ENCODE peak calls at places on chromosomes 3 and 15, in eight cellular contexts. One of them, this sample, is unnamed.

GRCh38 chr3:4417449-4417848 is 49.6 kb downstream of the SUMF1 start:
- DNase-seq in tibial artery: no peak
- DNase-seq in aorta: no peak
- DNase-seq in mammary epithelial cell: no peak
- DNase-seq in CD4-positive, alpha-beta memory T cell: no peak
- DNase-seq in heart left ventricle: no peak
- DNase-seq in ascending aorta: no peak
- DNase-seq in psoas muscle: no peak
- DNase-seq in this sample: no peak

GRCh38 chr3:88618121-88618645 is 468.4 kb downstream of the C3orf38 start:
- DNase-seq in ascending aorta: no peak
- DNase-seq in aorta: no peak
- DNase-seq in mammary epithelial cell: no peak
- DNase-seq in heart left ventricle: no peak
- DNase-seq in tibial artery: no peak
- DNase-seq in psoas muscle: no peak
- DNase-seq in CD4-positive, alpha-beta memory T cell: no peak
- DNase-seq in this sample: no peak

GRCh38 chr3:164360078-164360578 is 718.2 kb downstream of the SI start:
- DNase-seq in psoas muscle: no peak
- DNase-seq in tibial artery: no peak
- DNase-seq in ascending aorta: no peak
- DNase-seq in CD4-positive, alpha-beta memory T cell: no peak
- DNase-seq in heart left ventricle: no peak
- DNase-seq in aorta: no peak
- DNase-seq in mammary epithelial cell: no peak
- DNase-seq in this sample: no peak

GRCh38 chr3:187587012-187587544 is 83.1 kb downstream of the SST start:
- DNase-seq in aorta: no peak
- DNase-seq in CD4-positive, alpha-beta memory T cell: no peak
- DNase-seq in ascending aorta: no peak
- DNase-seq in heart left ventricle: no peak
- DNase-seq in tibial artery: no peak
- DNase-seq in psoas muscle: no peak
- DNase-seq in mammary epithelial cell: no peak
- DNase-seq in this sample: no peak

GRCh38 chr15:26260517-26261133 is 397.5 kb upstream of the ATP10A start:
- DNase-seq in ascending aorta: no peak
- DNase-seq in aorta: no peak
- DNase-seq in mammary epithelial cell: no peak
- DNase-seq in CD4-positive, alpha-beta memory T cell: no peak
- DNase-seq in heart left ventricle: no peak
- DNase-seq in psoas muscle: peak; percentile 58
- DNase-seq in tibial artery: no peak
- DNase-seq in this sample: peak; percentile 64

GRCh38 chr15:99322643-99323405 is 71.5 kb downstream of the LRRC28 start:
- DNase-seq in tibial artery: no peak
- DNase-seq in aorta: no peak
- DNase-seq in ascending aorta: no peak
- DNase-seq in CD4-positive, alpha-beta memory T cell: no peak
- DNase-seq in heart left ventricle: no peak
- DNase-seq in psoas muscle: no peak
- DNase-seq in mammary epithelial cell: peak; percentile 11
- DNase-seq in this sample: no peak

GRCh38 chr3:63067999-63068645 is 192.9 kb upstream of the CADPS start:
- DNase-seq in ascending aorta: no peak
- DNase-seq in psoas muscle: no peak
- DNase-seq in heart left ventricle: no peak
- DNase-seq in tibial artery: no peak
- DNase-seq in aorta: no peak
- DNase-seq in CD4-positive, alpha-beta memory T cell: no peak
- DNase-seq in mammary epithelial cell: peak; percentile 25
- DNase-seq in this sample: peak; percentile 35

GRCh38 chr3:56942523-56942922 is 117.9 kb upstream of the SPATA12 start:
- DNase-seq in ascending aorta: no peak
- DNase-seq in aorta: no peak
- DNase-seq in mammary epithelial cell: no peak
- DNase-seq in heart left ventricle: no peak
- DNase-seq in tibial artery: no peak
- DNase-seq in psoas muscle: no peak
- DNase-seq in CD4-positive, alpha-beta memory T cell: no peak
- DNase-seq in this sample: no peak

GRCh38 chr3:118544458-118544857 is 490.2 kb downstream of the IGSF11 start:
- DNase-seq in aorta: no peak
- DNase-seq in ascending aorta: no peak
- DNase-seq in mammary epithelial cell: peak; percentile 78
- DNase-seq in tibial artery: no peak
- DNase-seq in heart left ventricle: no peak
- DNase-seq in psoas muscle: no peak
- DNase-seq in CD4-positive, alpha-beta memory T cell: no peak
- DNase-seq in this sample: no peak

GRCh38 chr3:27861047-27862036 is 139.2 kb upstream of the EOMES start:
- DNase-seq in tibial artery: no peak
- DNase-seq in heart left ventricle: no peak
- DNase-seq in psoas muscle: no peak
- DNase-seq in mammary epithelial cell: no peak
- DNase-seq in CD4-positive, alpha-beta memory T cell: no peak
- DNase-seq in ascending aorta: no peak
- DNase-seq in aorta: no peak
- DNase-seq in this sample: no peak

GRCh38 chr3:13700362-13700761 is 151.4 kb downstream of the FBLN2 start:
- DNase-seq in mammary epithelial cell: no peak
- DNase-seq in heart left ventricle: no peak
- DNase-seq in aorta: peak; percentile 54
- DNase-seq in tibial artery: no peak
- DNase-seq in ascending aorta: no peak
- DNase-seq in psoas muscle: no peak
- DNase-seq in CD4-positive, alpha-beta memory T cell: no peak
- DNase-seq in this sample: no peak

GRCh38 chr3:169929830-169930519 is 18.6 kb downstream of the SAMD7 start:
- DNase-seq in heart left ventricle: no peak
- DNase-seq in psoas muscle: no peak
- DNase-seq in aorta: no peak
- DNase-seq in ascending aorta: no peak
- DNase-seq in tibial artery: no peak
- DNase-seq in mammary epithelial cell: no peak
- DNase-seq in CD4-positive, alpha-beta memory T cell: no peak
- DNase-seq in this sample: no peak

GRCh38 chr15:75450307-75451201 is 936 bp downstream of the SIN3A start:
- DNase-seq in mammary epithelial cell: peak; percentile 98
- DNase-seq in tibial artery: peak; percentile 98
- DNase-seq in ascending aorta: peak; percentile 91
- DNase-seq in CD4-positive, alpha-beta memory T cell: peak; percentile 99
- DNase-seq in psoas muscle: peak; percentile 99
- DNase-seq in aorta: peak; percentile 99
- DNase-seq in heart left ventricle: peak; percentile 98
- DNase-seq in this sample: peak; percentile 100

GRCh38 chr15:44102675-44103254 is 92.3 kb downstream of the FRMD5 start:
- DNase-seq in CD4-positive, alpha-beta memory T cell: no peak
- DNase-seq in tibial artery: peak; percentile 47
- DNase-seq in ascending aorta: no peak
- DNase-seq in psoas muscle: no peak
- DNase-seq in heart left ventricle: peak; percentile 25
- DNase-seq in aorta: no peak
- DNase-seq in mammary epithelial cell: peak; percentile 94
- DNase-seq in this sample: peak; percentile 15

GRCh38 chr15:47812436-47813109 is 95.3 kb downstream of the SEMA6D start:
- DNase-seq in CD4-positive, alpha-beta memory T cell: no peak
- DNase-seq in aorta: no peak
- DNase-seq in heart left ventricle: no peak
- DNase-seq in ascending aorta: no peak
- DNase-seq in tibial artery: no peak
- DNase-seq in mammary epithelial cell: peak; percentile 72
- DNase-seq in psoas muscle: no peak
- DNase-seq in this sample: no peak

GRCh38 chr3:98885851-98886250 is 15.6 kb downstream of the DCBLD2 start:
- DNase-seq in heart left ventricle: no peak
- DNase-seq in mammary epithelial cell: no peak
- DNase-seq in aorta: no peak
- DNase-seq in ascending aorta: no peak
- DNase-seq in tibial artery: no peak
- DNase-seq in psoas muscle: no peak
- DNase-seq in CD4-positive, alpha-beta memory T cell: no peak
- DNase-seq in this sample: no peak

GRCh38 chr3:31960793-31961431 is 20.1 kb downstream of the OSBPL10 start:
- DNase-seq in CD4-positive, alpha-beta memory T cell: no peak
- DNase-seq in psoas muscle: no peak
- DNase-seq in aorta: no peak
- DNase-seq in tibial artery: no peak
- DNase-seq in ascending aorta: no peak
- DNase-seq in mammary epithelial cell: peak; percentile 69
- DNase-seq in heart left ventricle: no peak
- DNase-seq in this sample: peak; percentile 29

DNA sequence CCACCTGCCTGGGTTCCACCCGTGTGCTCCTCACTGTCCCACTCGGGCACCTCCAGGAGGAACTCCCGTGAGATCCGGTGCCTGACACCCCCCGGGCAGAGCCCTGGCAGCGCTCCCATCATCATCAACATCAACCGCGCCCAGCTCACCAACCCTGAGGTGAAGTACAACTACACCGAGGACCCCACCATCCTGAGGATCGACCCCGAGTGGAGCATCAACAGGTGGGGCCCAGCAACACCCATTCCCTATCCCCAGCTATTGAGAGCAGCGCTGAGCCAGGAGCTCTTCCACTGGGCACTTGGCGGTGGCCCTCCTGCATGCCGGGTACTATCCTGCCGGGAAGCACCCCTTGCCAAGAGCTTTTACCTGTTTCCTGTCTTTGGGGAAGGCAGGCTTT is 33.5 kb downstream of the PLXNA1 start:
- DNase-seq in ascending aorta: no peak
- DNase-seq in psoas muscle: no peak
- DNase-seq in heart left ventricle: no peak
- DNase-seq in CD4-positive, alpha-beta memory T cell: no peak
- DNase-seq in aorta: no peak
- DNase-seq in tibial artery: no peak
- DNase-seq in mammary epithelial cell: no peak
- DNase-seq in this sample: no peak
- H3K36me3 ChIP-seq in ascending aorta: peaks cover 64% of the 10 kb centered on the region
- H3K36me3 ChIP-seq in psoas muscle: peaks cover 2% of the 10 kb centered on the region
- H3K36me3 ChIP-seq in heart left ventricle: peaks cover 59% of the 10 kb centered on the region
- H3K36me3 ChIP-seq in CD4-positive, alpha-beta memory T cell: no peaks in the 10 kb centered on the region
- H3K36me3 ChIP-seq in aorta: peaks cover 7% of the 10 kb centered on the region
- H3K36me3 ChIP-seq in tibial artery: peaks cover 54% of the 10 kb centered on the region
- H3K36me3 ChIP-seq in mammary epithelial cell: peaks cover 38% of the 10 kb centered on the region
- H3K36me3 ChIP-seq in this sample: peaks cover 44% of the 10 kb centered on the region

DNA sequence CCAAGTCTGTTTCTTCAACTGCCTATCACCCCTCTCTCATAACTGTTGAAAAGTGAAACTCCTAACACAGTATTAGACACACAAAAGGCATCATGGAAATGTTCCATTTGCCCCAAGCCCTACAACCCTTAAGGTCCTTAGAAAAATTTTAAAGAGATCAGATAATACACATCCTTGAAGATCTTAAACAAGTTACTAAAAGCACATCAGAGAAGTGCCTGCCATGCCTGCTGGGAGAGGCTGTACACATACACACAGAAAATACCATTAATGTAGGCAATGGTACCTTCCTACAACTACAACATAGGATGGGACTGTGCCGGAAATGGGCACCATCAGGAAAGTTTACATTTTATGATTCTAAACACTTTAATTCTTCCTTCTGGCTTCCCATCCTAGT is 3.3 kb downstream of the ADAM10 start:
- DNase-seq in aorta: no peak
- DNase-seq in CD4-positive, alpha-beta memory T cell: no peak
- DNase-seq in heart left ventricle: no peak
- DNase-seq in tibial artery: no peak
- DNase-seq in ascending aorta: no peak
- DNase-seq in mammary epithelial cell: no peak
- DNase-seq in psoas muscle: no peak
- DNase-seq in this sample: no peak
- H3K4me3 ChIP-seq in aorta: peak overlapping the region; percentile 6
- H3K4me3 ChIP-seq in CD4-positive, alpha-beta memory T cell: no peak overlapping the region
- H3K4me3 ChIP-seq in heart left ventricle: no peak overlapping the region
- H3K4me3 ChIP-seq in tibial artery: no peak overlapping the region
- H3K4me3 ChIP-seq in ascending aorta: no peak overlapping the region
- H3K4me3 ChIP-seq in mammary epithelial cell: peak overlapping the region; percentile 77
- H3K4me3 ChIP-seq in psoas muscle: no peak overlapping the region
- H3K4me3 ChIP-seq in this sample: no peak overlapping the region

GRCh38 chr3:51390600-51391074 is 448 bp upstream of the RBM15B start:
- DNase-seq in psoas muscle: no peak
- DNase-seq in CD4-positive, alpha-beta memory T cell: no peak
- DNase-seq in aorta: no peak
- DNase-seq in mammary epithelial cell: no peak
- DNase-seq in ascending aorta: no peak
- DNase-seq in heart left ventricle: no peak
- DNase-seq in tibial artery: no peak
- DNase-seq in this sample: no peak

GRCh38 chr3:51392301-51393095 is 1.4 kb downstream of the RBM15B start:
- DNase-seq in aorta: peak; percentile 78
- DNase-seq in heart left ventricle: peak; percentile 36
- DNase-seq in tibial artery: no peak
- DNase-seq in CD4-positive, alpha-beta memory T cell: peak; percentile 38
- DNase-seq in psoas muscle: no peak
- DNase-seq in mammary epithelial cell: no peak
- DNase-seq in ascending aorta: no peak
- DNase-seq in this sample: no peak

GRCh38 chr3:51391566-51392300 is 648 bp downstream of the RBM15B start:
- DNase-seq in psoas muscle: peak; percentile 65
- DNase-seq in aorta: peak; percentile 85
- DNase-seq in tibial artery: no peak
- DNase-seq in ascending aorta: no peak
- DNase-seq in mammary epithelial cell: peak; percentile 37
- DNase-seq in CD4-positive, alpha-beta memory T cell: peak; percentile 74
- DNase-seq in heart left ventricle: peak; percentile 56
- DNase-seq in this sample: no peak

GRCh38 chr3:51390186-51390585 is 899 bp upstream of the RBM15B start:
- DNase-seq in aorta: peak; percentile 20
- DNase-seq in heart left ventricle: no peak
- DNase-seq in tibial artery: no peak
- DNase-seq in mammary epithelial cell: no peak
- DNase-seq in CD4-positive, alpha-beta memory T cell: peak; percentile 37
- DNase-seq in ascending aorta: no peak
- DNase-seq in psoas muscle: no peak
- DNase-seq in this sample: no peak

DNA sequence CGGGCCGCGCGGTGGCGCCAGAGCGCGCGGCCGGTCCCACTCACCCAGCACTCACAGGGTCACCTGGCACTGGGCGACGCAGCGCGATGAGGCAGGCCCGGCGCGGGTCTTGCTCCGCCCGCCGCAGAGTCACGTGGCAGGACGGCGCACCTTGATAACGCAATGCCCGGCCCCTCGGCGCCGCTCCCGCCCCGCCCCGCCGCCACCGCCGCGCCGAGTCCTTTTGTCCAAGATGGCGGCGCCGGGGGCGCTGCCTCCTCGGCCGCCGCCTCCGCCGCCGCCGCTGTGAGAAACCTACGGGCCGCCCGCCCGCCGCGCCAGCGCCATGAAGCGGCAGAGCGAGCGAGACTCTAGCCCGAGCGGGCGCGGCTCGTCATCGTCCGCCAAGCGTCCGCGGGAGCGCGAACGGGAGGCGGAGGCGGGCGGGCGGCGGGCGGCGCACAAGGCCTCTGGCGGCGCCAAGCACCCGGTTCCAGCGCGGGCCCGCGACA is at the start of gene RBM15B:
- DNase-seq in ascending aorta: peak; percentile 88
- DNase-seq in mammary epithelial cell: peak; percentile 96
- DNase-seq in aorta: peak; percentile 99
- DNase-seq in heart left ventricle: peak; percentile 99
- DNase-seq in psoas muscle: peak; percentile 99
- DNase-seq in CD4-positive, alpha-beta memory T cell: peak; percentile 97
- DNase-seq in tibial artery: peak; percentile 97
- DNase-seq in this sample: peak; percentile 87
- H3K36me3 ChIP-seq in ascending aorta: peaks cover 59% of the 10 kb centered on the region
- H3K36me3 ChIP-seq in mammary epithelial cell: peaks cover 27% of the 10 kb centered on the region
- H3K36me3 ChIP-seq in aorta: peaks cover 1% of the 10 kb centered on the region
- H3K36me3 ChIP-seq in heart left ventricle: peaks cover 69% of the 10 kb centered on the region
- H3K36me3 ChIP-seq in psoas muscle: peaks cover 3% of the 10 kb centered on the region
- H3K36me3 ChIP-seq in CD4-positive, alpha-beta memory T cell: peaks cover 43% of the 10 kb centered on the region
- H3K36me3 ChIP-seq in tibial artery: peaks cover 30% of the 10 kb centered on the region
- H3K36me3 ChIP-seq in this sample: peaks cover 85% of the 10 kb centered on the region

GRCh38 chr3:119786409-119786808 is 4.5 kb downstream of the NR1I2 start:
- DNase-seq in aorta: no peak
- DNase-seq in mammary epithelial cell: no peak
- DNase-seq in heart left ventricle: no peak
- DNase-seq in ascending aorta: no peak
- DNase-seq in psoas muscle: no peak
- DNase-seq in CD4-positive, alpha-beta memory T cell: no peak
- DNase-seq in tibial artery: no peak
- DNase-seq in this sample: no peak
- H3K4me3 ChIP-seq in aorta: no peak overlapping the region
- H3K4me3 ChIP-seq in mammary epithelial cell: no peak overlapping the region
- H3K4me3 ChIP-seq in heart left ventricle: no peak overlapping the region
- H3K4me3 ChIP-seq in ascending aorta: no peak overlapping the region
- H3K4me3 ChIP-seq in psoas muscle: no peak overlapping the region
- H3K4me3 ChIP-seq in CD4-positive, alpha-beta memory T cell: no peak overlapping the region
- H3K4me3 ChIP-seq in tibial artery: no peak overlapping the region
- H3K4me3 ChIP-seq in this sample: no peak overlapping the region